ENCODE peak calls at places on chromosomes 3 and 15, in five cellular contexts. L, O, M, R and I are unnamed samples.

GRCh38 chr3:32910954-32911353 is 40.5 kb upstream of the CCR4 start:
- DNase-seq in L (no peak), O (no peak), M (peak; percentile 31), R (peak; percentile 55), I (peak; percentile 18)

GRCh38 chr15:48052871-48053383 is 67.9 kb upstream of the SLC24A5 start:
- DNase-seq in L (no peak), O (no peak), M (no peak), R (no peak), I (no peak)

GRCh38 chr3:54999801-55000200 is 71.9 kb upstream of the LRTM1 start:
- DNase-seq in L (no peak), O (no peak), M (no peak), R (no peak), I (no peak)

GRCh38 chr3:15007681-15008141 is 57.4 kb downstream of the MRPS25 start:
- DNase-seq in L (no peak), O (no peak), M (peak; percentile 84), R (peak; percentile 69), I (peak; percentile 68)

GRCh38 chr15:48143856-48144255 is 23.1 kb downstream of the SLC24A5 start:
- DNase-seq in L (no peak), O (no peak), M (no peak), R (no peak), I (no peak)

GRCh38 chr15:100616700-100617099 is 14.3 kb downstream of the ASB7 start:
- DNase-seq in L (no peak), O (no peak), M (no peak), R (no peak), I (no peak)

GRCh38 chr3:191065183-191065805 is 133.7 kb upstream of the OSTN start:
- DNase-seq in L (no peak), O (no peak), M (peak; percentile 36), R (no peak), I (no peak)

GRCh38 chr15:94027571-94027970 is 203.8 kb upstream of the MCTP2 start:
- DNase-seq in L (no peak), O (no peak), M (no peak), R (no peak), I (no peak)

GRCh38 chr3:161854232-161854771 is 357.7 kb downstream of the OTOL1 start:
- DNase-seq in L (peak; percentile 9), O (no peak), M (peak; percentile 74), R (peak; percentile 3), I (peak; percentile 3)

GRCh38 chr3:123949606-123950005 is 11.4 kb downstream of the CCDC14 start:
- DNase-seq in L (no peak), O (no peak), M (no peak), R (peak; percentile 47), I (no peak)

GRCh38 chr3:131114201-131114600 is 87.5 kb downstream of the NEK11 start:
- DNase-seq in L (no peak), O (no peak), M (no peak), R (no peak), I (no peak)

GRCh38 chr15:100759698-100760356 is 119.8 kb upstream of the ALDH1A3 start:
- DNase-seq in L (no peak), O (no peak), M (peak; percentile 45), R (peak; percentile 39), I (no peak)

GRCh38 chr3:131421957-131422498 is 40.5 kb downstream of the NUDT16 start:
- DNase-seq in L (no peak), O (no peak), M (peak; percentile 8), R (no peak), I (no peak)

GRCh38 chr3:54427951-54428871 is 305.9 kb downstream of the CACNA2D3 start:
- DNase-seq in L (peak; percentile 45), O (peak; percentile 63), M (peak; percentile 82), R (peak; percentile 72), I (peak; percentile 95)

GRCh38 chr3:184248454-184249411 is at the start of gene ALG3:
- DNase-seq in L (peak; percentile 90), O (peak; percentile 84), M (peak; percentile 94), R (no peak), I (peak; percentile 76)

GRCh38 chr3:37779289-37780152 is 82.2 kb upstream of the CTDSPL start:
- DNase-seq in L (peak; percentile 67), O (peak; percentile 56), M (peak; percentile 91), R (no peak), I (peak; percentile 57)

DNA sequence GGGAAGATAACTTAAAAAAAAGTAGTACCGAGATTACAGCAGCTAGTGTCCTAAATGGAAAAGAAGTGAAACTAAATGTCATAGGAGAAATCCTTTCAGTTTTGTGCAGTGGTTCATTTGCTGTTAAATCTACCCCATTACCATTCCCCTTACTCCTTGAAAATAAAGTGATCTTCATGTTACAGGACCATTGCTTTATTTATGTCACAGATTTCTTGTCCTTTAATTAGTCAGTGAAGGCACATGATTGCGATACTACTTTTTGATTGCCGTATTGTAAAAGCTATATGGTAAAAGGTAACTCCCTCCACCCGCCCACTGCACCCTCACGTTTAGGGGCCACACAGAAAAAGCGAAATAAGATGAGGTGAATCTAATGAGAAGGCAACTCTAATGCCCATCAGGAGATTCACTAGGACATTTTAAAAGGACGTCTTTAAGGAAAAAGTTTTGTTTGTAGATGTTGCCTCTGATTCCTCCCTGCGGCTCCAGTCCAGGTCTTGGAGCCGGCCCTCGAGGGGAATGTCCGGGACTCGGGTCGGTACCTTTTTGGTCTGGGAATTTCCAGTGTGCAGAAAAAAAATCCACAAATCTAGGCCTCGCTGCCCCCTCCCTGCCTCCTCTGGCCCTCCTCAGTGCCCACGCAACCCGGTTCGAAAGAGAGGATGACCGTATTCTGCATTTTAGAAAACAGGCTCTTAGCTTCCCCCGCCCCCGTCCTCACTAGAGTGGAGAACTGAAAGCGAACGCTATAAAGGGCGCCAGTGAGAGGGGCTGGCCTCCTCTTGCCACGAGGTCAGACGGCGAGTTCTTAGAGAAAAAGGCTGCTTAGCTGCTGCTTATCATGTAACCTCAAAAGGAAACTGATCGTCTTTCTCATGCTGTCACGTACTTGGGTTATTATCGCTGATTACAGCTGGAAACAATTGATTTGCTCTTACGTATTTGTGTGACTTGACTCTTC is 21.8 kb upstream of the NFKBIZ start:
- DNase-seq in L (peak; percentile 74), O (peak; percentile 75), M (peak; percentile 82), R (no peak), I (peak; percentile 48)
- TF ChIP-seq CTCF in L (no peak), O (no peak), M (no peak), R (no peak), I (no peak)

GRCh38 chr3:47000922-47001730 is 21.7 kb downstream of the NBEAL2 start:
- DNase-seq in L (no peak), O (no peak), M (no peak), R (no peak), I (no peak)

GRCh38 chr3:47003461-47004368 is 24.2 kb downstream of the NBEAL2 start:
- DNase-seq in L (no peak), O (no peak), M (no peak), R (no peak), I (no peak)

GRCh38 chr3:47004369-47005211 is 25.1 kb downstream of the NBEAL2 start:
- DNase-seq in L (no peak), O (no peak), M (no peak), R (no peak), I (no peak)

GRCh38 chr3:47001731-47002489 is 22.4 kb downstream of the NBEAL2 start:
- DNase-seq in L (no peak), O (no peak), M (no peak), R (no peak), I (no peak)

GRCh38 chr3:47002490-47003410 is 23.3 kb downstream of the NBEAL2 start:
- DNase-seq in L (no peak), O (no peak), M (no peak), R (no peak), I (no peak)
- TF ChIP-seq CTCF in L (no peak), O (no peak), M (no peak), R (no peak), I (no peak)

DNA sequence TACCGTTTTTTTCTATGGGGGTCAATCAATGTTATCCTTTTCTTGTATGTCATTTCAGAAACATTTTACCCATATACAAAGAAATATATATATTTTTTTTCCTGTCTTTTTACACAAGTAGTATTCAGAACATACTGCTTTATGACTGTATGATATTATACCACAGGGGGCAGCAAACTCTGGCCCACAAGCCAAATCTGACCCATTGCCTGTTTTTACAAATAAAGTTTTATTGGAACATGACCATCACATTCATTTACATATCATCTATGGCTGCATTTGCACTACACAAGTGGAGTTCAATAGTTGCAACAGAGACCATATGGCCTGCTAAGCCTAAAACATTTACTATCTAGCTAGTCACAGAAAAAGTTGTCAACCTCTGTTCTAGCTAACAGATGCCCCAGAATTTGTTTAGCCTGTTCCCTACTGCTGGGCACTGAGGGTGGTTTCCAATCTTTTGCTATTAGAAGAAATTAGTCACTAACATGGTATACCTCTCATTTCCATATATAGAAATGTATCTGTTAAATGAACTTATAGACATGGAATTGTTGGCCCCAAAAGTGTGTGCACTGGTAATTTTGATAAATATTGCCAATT is 57.7 kb downstream of the BFSP2 start:
- DNase-seq in L (no peak), O (no peak), M (peak; percentile 12), R (no peak), I (no peak)
- TF ChIP-seq CTCF in L (no peak), O (no peak), M (peak; percentile 38), R (no peak), I (no peak)

GRCh38 chr3:48989126-48989795 is 780 bp upstream of the P4HTM start:
- DNase-seq in L (no peak), O (peak; percentile 62), M (no peak), R (no peak), I (no peak)
- TF ChIP-seq CTCF in L (no peak), O (no peak), M (no peak), R (no peak), I (no peak)

GRCh38 chr3:53056442-53056841 is 10.6 kb upstream of the SFMBT1 start:
- DNase-seq in L (peak; percentile 40), O (no peak), M (no peak), R (no peak), I (no peak)
- TF ChIP-seq CTCF in L (peak; percentile 26), O (no peak), M (peak; percentile 44), R (peak; percentile 41), I (peak; percentile 7)

DNA sequence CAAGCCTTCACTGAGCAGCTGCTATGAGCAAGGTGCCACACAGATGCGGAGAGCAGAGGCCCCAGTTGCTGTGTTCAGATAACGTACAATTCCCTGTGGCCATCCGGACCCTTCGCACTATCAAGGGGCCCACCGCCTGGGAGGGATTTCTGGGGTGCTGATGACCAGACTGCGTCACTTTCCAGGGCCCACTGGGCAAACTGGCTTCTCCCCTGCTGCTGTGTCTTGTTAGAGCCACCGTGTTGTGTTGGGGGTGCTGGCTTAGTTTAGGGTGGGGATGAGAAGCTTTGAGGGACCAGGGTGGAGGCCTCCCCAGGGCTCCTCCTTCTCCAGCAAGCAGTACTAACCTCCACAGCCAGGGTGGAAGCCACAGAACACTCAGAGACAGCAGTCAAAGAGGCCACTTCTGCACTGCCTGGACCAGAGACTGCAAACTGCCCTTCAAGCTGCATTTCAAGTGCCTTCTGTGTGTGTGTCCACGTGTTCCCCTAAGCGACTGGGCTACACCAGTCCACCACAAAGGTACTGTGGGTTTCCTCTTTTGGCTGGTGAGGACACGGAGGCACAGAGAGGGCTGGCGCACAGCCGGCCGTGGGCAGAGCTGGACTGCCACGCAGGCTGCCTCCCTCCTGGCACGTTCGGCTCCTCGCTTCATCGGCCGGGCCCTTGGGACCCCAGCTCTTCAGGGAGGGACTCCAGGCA is 61.1 kb downstream of the MGLL start:
- DNase-seq in L (no peak), O (no peak), M (no peak), R (no peak), I (no peak)
- TF ChIP-seq CTCF in L (no peak), O (no peak), M (no peak), R (no peak), I (no peak)